ENCODE peak calls at places on chromosomes 13 and 19, in six cellular contexts. One of them, this sample, is unnamed.

GRCh38 chr13:48859168-48860105 is 116.3 kb upstream of the FNDC3A start:
- DNase-seq in uterus: no peak
- DNase-seq in brain microvascular endothelial cell: no peak
- DNase-seq in thoracic aorta: no peak
- DNase-seq in activated CD4-positive, alpha-beta T cell treated with anti-CD3 and anti-CD28 coated beads for 24 hours: no peak
- DNase-seq in NCI-H2029: no peak
- DNase-seq in this sample: no peak

GRCh38 chr13:30153871-30154426 is 153.4 kb downstream of the KATNAL1 start:
- DNase-seq in brain microvascular endothelial cell: no peak
- DNase-seq in thoracic aorta: no peak
- DNase-seq in activated CD4-positive, alpha-beta T cell treated with anti-CD3 and anti-CD28 coated beads for 24 hours: no peak
- DNase-seq in NCI-H2029: no peak
- DNase-seq in uterus: no peak
- DNase-seq in this sample: no peak

GRCh38 chr19:6238256-6238642 is 41.5 kb downstream of the MLLT1 start:
- DNase-seq in uterus: no peak
- DNase-seq in activated CD4-positive, alpha-beta T cell treated with anti-CD3 and anti-CD28 coated beads for 24 hours: no peak
- DNase-seq in brain microvascular endothelial cell: no peak
- DNase-seq in thoracic aorta: no peak
- DNase-seq in NCI-H2029: no peak
- DNase-seq in this sample: no peak

GRCh38 chr19:7293795-7294570 is at the start of gene INSR:
- DNase-seq in uterus: peak; percentile 89
- DNase-seq in thoracic aorta: peak; percentile 53
- DNase-seq in brain microvascular endothelial cell: peak; percentile 62
- DNase-seq in NCI-H2029: peak; percentile 79
- DNase-seq in activated CD4-positive, alpha-beta T cell treated with anti-CD3 and anti-CD28 coated beads for 24 hours: peak; percentile 42
- DNase-seq in this sample: peak; percentile 90

GRCh38 chr13:85828094-85828684 is 29.0 kb upstream of the SLITRK6 start:
- DNase-seq in NCI-H2029: no peak
- DNase-seq in activated CD4-positive, alpha-beta T cell treated with anti-CD3 and anti-CD28 coated beads for 24 hours: no peak
- DNase-seq in brain microvascular endothelial cell: peak; percentile 6
- DNase-seq in thoracic aorta: no peak
- DNase-seq in uterus: no peak
- DNase-seq in this sample: no peak

GRCh38 chr13:43136940-43137574 is 113.7 kb downstream of the DNAJC15 start:
- DNase-seq in NCI-H2029: no peak
- DNase-seq in thoracic aorta: no peak
- DNase-seq in uterus: no peak
- DNase-seq in activated CD4-positive, alpha-beta T cell treated with anti-CD3 and anti-CD28 coated beads for 24 hours: no peak
- DNase-seq in brain microvascular endothelial cell: no peak
- DNase-seq in this sample: no peak

GRCh38 chr13:22108283-22108897 is 437.5 kb downstream of the FGF9 start:
- DNase-seq in uterus: no peak
- DNase-seq in NCI-H2029: no peak
- DNase-seq in thoracic aorta: no peak
- DNase-seq in brain microvascular endothelial cell: no peak
- DNase-seq in activated CD4-positive, alpha-beta T cell treated with anti-CD3 and anti-CD28 coated beads for 24 hours: no peak
- DNase-seq in this sample: no peak

GRCh38 chr19:34904846-34905527 is 21.7 kb upstream of the ZNF30 start:
- DNase-seq in thoracic aorta: no peak
- DNase-seq in brain microvascular endothelial cell: no peak
- DNase-seq in uterus: no peak
- DNase-seq in activated CD4-positive, alpha-beta T cell treated with anti-CD3 and anti-CD28 coated beads for 24 hours: no peak
- DNase-seq in NCI-H2029: no peak
- DNase-seq in this sample: no peak

GRCh38 chr13:34942732-34943674 is 933 bp downstream of the NBEA start:
- DNase-seq in uterus: peak; percentile 20
- DNase-seq in NCI-H2029: no peak
- DNase-seq in brain microvascular endothelial cell: no peak
- DNase-seq in activated CD4-positive, alpha-beta T cell treated with anti-CD3 and anti-CD28 coated beads for 24 hours: no peak
- DNase-seq in thoracic aorta: no peak
- DNase-seq in this sample: peak; percentile 72

GRCh38 chr19:4352701-4353121 is 9.3 kb downstream of the MPND start:
- DNase-seq in uterus: peak; percentile 57
- DNase-seq in activated CD4-positive, alpha-beta T cell treated with anti-CD3 and anti-CD28 coated beads for 24 hours: peak; percentile 47
- DNase-seq in NCI-H2029: peak; percentile 10
- DNase-seq in thoracic aorta: no peak
- DNase-seq in brain microvascular endothelial cell: no peak
- DNase-seq in this sample: no peak

GRCh38 chr13:106986687-106987434 is 418.9 kb upstream of the ARGLU1 start:
- DNase-seq in activated CD4-positive, alpha-beta T cell treated with anti-CD3 and anti-CD28 coated beads for 24 hours: no peak
- DNase-seq in NCI-H2029: no peak
- DNase-seq in uterus: no peak
- DNase-seq in brain microvascular endothelial cell: no peak
- DNase-seq in thoracic aorta: no peak
- DNase-seq in this sample: no peak

GRCh38 chr19:57334191-57334590 is 13.9 kb downstream of the ZNF543 start:
- DNase-seq in uterus: no peak
- DNase-seq in activated CD4-positive, alpha-beta T cell treated with anti-CD3 and anti-CD28 coated beads for 24 hours: no peak
- DNase-seq in brain microvascular endothelial cell: no peak
- DNase-seq in NCI-H2029: no peak
- DNase-seq in thoracic aorta: no peak
- DNase-seq in this sample: no peak

GRCh38 chr19:7831452-7831851 is 1.4 kb downstream of the EVI5L start:
- DNase-seq in brain microvascular endothelial cell: no peak
- DNase-seq in NCI-H2029: no peak
- DNase-seq in activated CD4-positive, alpha-beta T cell treated with anti-CD3 and anti-CD28 coated beads for 24 hours: no peak
- DNase-seq in uterus: no peak
- DNase-seq in thoracic aorta: no peak
- DNase-seq in this sample: no peak

GRCh38 chr19:12769689-12770088 is 5.7 kb downstream of the HOOK2 start:
- DNase-seq in uterus: no peak
- DNase-seq in activated CD4-positive, alpha-beta T cell treated with anti-CD3 and anti-CD28 coated beads for 24 hours: no peak
- DNase-seq in brain microvascular endothelial cell: no peak
- DNase-seq in NCI-H2029: no peak
- DNase-seq in thoracic aorta: no peak
- DNase-seq in this sample: no peak

GRCh38 chr13:84651288-84651687 is 769.0 kb upstream of the SLITRK1 start:
- DNase-seq in activated CD4-positive, alpha-beta T cell treated with anti-CD3 and anti-CD28 coated beads for 24 hours: no peak
- DNase-seq in uterus: no peak
- DNase-seq in brain microvascular endothelial cell: peak; percentile 91
- DNase-seq in thoracic aorta: no peak
- DNase-seq in NCI-H2029: no peak
- DNase-seq in this sample: no peak

GRCh38 chr13:28467886-28468519 is 26.9 kb downstream of the FLT1 start:
- DNase-seq in brain microvascular endothelial cell: no peak
- DNase-seq in NCI-H2029: no peak
- DNase-seq in thoracic aorta: no peak
- DNase-seq in activated CD4-positive, alpha-beta T cell treated with anti-CD3 and anti-CD28 coated beads for 24 hours: no peak
- DNase-seq in uterus: no peak
- DNase-seq in this sample: no peak

GRCh38 chr13:95099541-95099940 is 201.7 kb downstream of the ABCC4 start:
- DNase-seq in thoracic aorta: no peak
- DNase-seq in NCI-H2029: no peak
- DNase-seq in brain microvascular endothelial cell: peak; percentile 94
- DNase-seq in uterus: no peak
- DNase-seq in activated CD4-positive, alpha-beta T cell treated with anti-CD3 and anti-CD28 coated beads for 24 hours: no peak
- DNase-seq in this sample: no peak

GRCh38 chr13:99992376-99992775 is 10.8 kb downstream of the ZIC2 start:
- DNase-seq in activated CD4-positive, alpha-beta T cell treated with anti-CD3 and anti-CD28 coated beads for 24 hours: no peak
- DNase-seq in uterus: no peak
- DNase-seq in NCI-H2029: no peak
- DNase-seq in brain microvascular endothelial cell: no peak
- DNase-seq in thoracic aorta: no peak
- DNase-seq in this sample: no peak

GRCh38 chr13:74466015-74466414 is 331.8 kb upstream of the KLF12 start:
- DNase-seq in NCI-H2029: no peak
- DNase-seq in uterus: no peak
- DNase-seq in brain microvascular endothelial cell: no peak
- DNase-seq in activated CD4-positive, alpha-beta T cell treated with anti-CD3 and anti-CD28 coated beads for 24 hours: no peak
- DNase-seq in thoracic aorta: no peak
- DNase-seq in this sample: no peak

GRCh38 chr13:37618554-37618953 is 20.0 kb upstream of the POSTN start:
- DNase-seq in NCI-H2029: no peak
- DNase-seq in brain microvascular endothelial cell: peak; percentile 45
- DNase-seq in activated CD4-positive, alpha-beta T cell treated with anti-CD3 and anti-CD28 coated beads for 24 hours: no peak
- DNase-seq in thoracic aorta: no peak
- DNase-seq in uterus: no peak
- DNase-seq in this sample: no peak

GRCh38 chr13:59603646-59604045 is 560.1 kb downstream of the DIAPH3 start:
- DNase-seq in uterus: no peak
- DNase-seq in NCI-H2029: no peak
- DNase-seq in thoracic aorta: no peak
- DNase-seq in activated CD4-positive, alpha-beta T cell treated with anti-CD3 and anti-CD28 coated beads for 24 hours: no peak
- DNase-seq in brain microvascular endothelial cell: no peak
- DNase-seq in this sample: no peak

GRCh38 chr19:58560007-58560887 is 1.8 kb upstream of the UBE2M start:
- DNase-seq in activated CD4-positive, alpha-beta T cell treated with anti-CD3 and anti-CD28 coated beads for 24 hours: no peak
- DNase-seq in thoracic aorta: no peak
- DNase-seq in uterus: no peak
- DNase-seq in brain microvascular endothelial cell: no peak
- DNase-seq in NCI-H2029: no peak
- DNase-seq in this sample: no peak

GRCh38 chr19:40807147-40808020 is 8.4 kb downstream of the EGLN2 start:
- DNase-seq in NCI-H2029: no peak
- DNase-seq in activated CD4-positive, alpha-beta T cell treated with anti-CD3 and anti-CD28 coated beads for 24 hours: no peak
- DNase-seq in uterus: peak; percentile 33
- DNase-seq in brain microvascular endothelial cell: no peak
- DNase-seq in thoracic aorta: no peak
- DNase-seq in this sample: no peak

GRCh38 chr13:67230243-67230773 is at the start of gene PCDH9:
- DNase-seq in uterus: peak; percentile 91
- DNase-seq in thoracic aorta: peak; percentile 88
- DNase-seq in NCI-H2029: peak; percentile 72
- DNase-seq in brain microvascular endothelial cell: peak; percentile 97
- DNase-seq in activated CD4-positive, alpha-beta T cell treated with anti-CD3 and anti-CD28 coated beads for 24 hours: peak; percentile 80
- DNase-seq in this sample: peak; percentile 96

GRCh38 chr13:79861731-79862130 is 380.8 kb downstream of the NDFIP2 start:
- DNase-seq in NCI-H2029: no peak
- DNase-seq in uterus: no peak
- DNase-seq in thoracic aorta: no peak
- DNase-seq in brain microvascular endothelial cell: no peak
- DNase-seq in activated CD4-positive, alpha-beta T cell treated with anti-CD3 and anti-CD28 coated beads for 24 hours: no peak
- DNase-seq in this sample: no peak

GRCh38 chr19:2740314-2740656 is 468 bp upstream of the SLC39A3 start:
- DNase-seq in activated CD4-positive, alpha-beta T cell treated with anti-CD3 and anti-CD28 coated beads for 24 hours: no peak
- DNase-seq in uterus: no peak
- DNase-seq in brain microvascular endothelial cell: no peak
- DNase-seq in NCI-H2029: no peak
- DNase-seq in thoracic aorta: no peak
- DNase-seq in this sample: no peak

GRCh38 chr19:18093439-18094161 is 4.0 kb upstream of the MAST3 start:
- DNase-seq in uterus: no peak
- DNase-seq in NCI-H2029: no peak
- DNase-seq in thoracic aorta: no peak
- DNase-seq in activated CD4-positive, alpha-beta T cell treated with anti-CD3 and anti-CD28 coated beads for 24 hours: no peak
- DNase-seq in brain microvascular endothelial cell: peak; percentile 18
- DNase-seq in this sample: no peak

GRCh38 chr13:98719527-98720250 is 32.8 kb downstream of the SLC15A1 start:
- DNase-seq in NCI-H2029: no peak
- DNase-seq in activated CD4-positive, alpha-beta T cell treated with anti-CD3 and anti-CD28 coated beads for 24 hours: no peak
- DNase-seq in uterus: no peak
- DNase-seq in thoracic aorta: no peak
- DNase-seq in brain microvascular endothelial cell: no peak
- DNase-seq in this sample: no peak

GRCh38 chr13:98822238-98822606 is 69.8 kb upstream of the SLC15A1 start:
- DNase-seq in activated CD4-positive, alpha-beta T cell treated with anti-CD3 and anti-CD28 coated beads for 24 hours: no peak
- DNase-seq in uterus: no peak
- DNase-seq in NCI-H2029: no peak
- DNase-seq in brain microvascular endothelial cell: no peak
- DNase-seq in thoracic aorta: no peak
- DNase-seq in this sample: no peak

GRCh38 chr19:34539396-34539795 is 57.8 kb downstream of the WTIP start:
- DNase-seq in thoracic aorta: no peak
- DNase-seq in activated CD4-positive, alpha-beta T cell treated with anti-CD3 and anti-CD28 coated beads for 24 hours: no peak
- DNase-seq in brain microvascular endothelial cell: no peak
- DNase-seq in uterus: no peak
- DNase-seq in NCI-H2029: no peak
- DNase-seq in this sample: no peak

GRCh38 chr19:8005534-8006256 is at the start of gene ELAVL1:
- DNase-seq in thoracic aorta: peak; percentile 28
- DNase-seq in NCI-H2029: peak; percentile 90
- DNase-seq in brain microvascular endothelial cell: peak; percentile 63
- DNase-seq in uterus: peak; percentile 79
- DNase-seq in activated CD4-positive, alpha-beta T cell treated with anti-CD3 and anti-CD28 coated beads for 24 hours: peak; percentile 81
- DNase-seq in this sample: peak; percentile 87

GRCh38 chr19:5052515-5052914 is 83.6 kb downstream of the KDM4B start:
- DNase-seq in NCI-H2029: no peak
- DNase-seq in thoracic aorta: no peak
- DNase-seq in uterus: no peak
- DNase-seq in brain microvascular endothelial cell: no peak
- DNase-seq in activated CD4-positive, alpha-beta T cell treated with anti-CD3 and anti-CD28 coated beads for 24 hours: no peak
- DNase-seq in this sample: no peak

GRCh38 chr13:99310382-99311031 is 3.3 kb upstream of the GPR183 start:
- DNase-seq in uterus: no peak
- DNase-seq in activated CD4-positive, alpha-beta T cell treated with anti-CD3 and anti-CD28 coated beads for 24 hours: no peak
- DNase-seq in thoracic aorta: no peak
- DNase-seq in NCI-H2029: no peak
- DNase-seq in brain microvascular endothelial cell: peak; percentile 52
- DNase-seq in this sample: no peak

GRCh38 chr13:39688699-39689405 is 33.4 kb downstream of the COG6 start:
- DNase-seq in brain microvascular endothelial cell: peak; percentile 53
- DNase-seq in uterus: no peak
- DNase-seq in activated CD4-positive, alpha-beta T cell treated with anti-CD3 and anti-CD28 coated beads for 24 hours: no peak
- DNase-seq in NCI-H2029: no peak
- DNase-seq in thoracic aorta: no peak
- DNase-seq in this sample: no peak

GRCh38 chr13:25727250-25727649 is 324.6 kb downstream of the SHISA2 start:
- DNase-seq in brain microvascular endothelial cell: no peak
- DNase-seq in activated CD4-positive, alpha-beta T cell treated with anti-CD3 and anti-CD28 coated beads for 24 hours: no peak
- DNase-seq in thoracic aorta: no peak
- DNase-seq in NCI-H2029: peak; percentile 64
- DNase-seq in uterus: no peak
- DNase-seq in this sample: no peak

GRCh38 chr19:49987159-49987698 is 26.3 kb upstream of the SIGLEC11 start:
- DNase-seq in uterus: peak; percentile 84
- DNase-seq in NCI-H2029: no peak
- DNase-seq in thoracic aorta: peak; percentile 66
- DNase-seq in activated CD4-positive, alpha-beta T cell treated with anti-CD3 and anti-CD28 coated beads for 24 hours: peak; percentile 66
- DNase-seq in brain microvascular endothelial cell: peak; percentile 83
- DNase-seq in this sample: no peak

This sample was measured in coronary artery.